ENCODE peak calls at places on chromosomes 11 and 22, in seven cellular contexts. M, K, S, W, T, Q and B are unnamed samples.

GRCh38 chr11:110182886-110183285 is 89.7 kb downstream of the ZC3H12C start:
- DNase-seq in W (no peak), M (no peak), Q (peak; percentile 91), T (no peak), K (no peak), S (no peak), B (no peak)

GRCh38 chr22:44024288-44024908 is at the start of gene PARVB:
- DNase-seq in W (no peak), T (no peak), M (peak; percentile 30), K (peak; percentile 36), Q (no peak), S (no peak), B (no peak)

GRCh38 chr22:45885941-45886395 is 91.0 kb downstream of the WNT7B start:
- DNase-seq in Q (no peak), S (no peak), M (no peak), K (no peak), W (no peak), T (peak; percentile 31), B (no peak)

GRCh38 chr11:128890543-128891409 is at the start of gene KCNJ5:
- DNase-seq in S (no peak), M (peak; percentile 63), K (no peak), T (peak; percentile 20), Q (no peak), W (no peak), B (no peak)

GRCh38 chr22:37184380-37184755 is 3.7 kb downstream of the C1QTNF6 start:
- DNase-seq in K (no peak), S (no peak), T (no peak), W (no peak), M (no peak), Q (no peak), B (no peak)

GRCh38 chr22:28052818-28053217 is 133.8 kb upstream of the PITPNB start:
- DNase-seq in K (no peak), T (no peak), S (no peak), Q (no peak), M (no peak), W (no peak), B (no peak)

GRCh38 chr22:24338701-24339451 is 68.2 kb downstream of the SPECC1L start:
- DNase-seq in M (no peak), Q (no peak), S (no peak), K (no peak), T (no peak), W (no peak), B (no peak)

GRCh38 chr11:23711981-23712380 is 784.9 kb upstream of the LUZP2 start:
- DNase-seq in M (no peak), S (no peak), Q (no peak), W (no peak), K (no peak), T (no peak), B (no peak)

GRCh38 chr22:32661737-32662586 is 139.5 kb upstream of the TIMP3 start:
- DNase-seq in M (no peak), W (no peak), K (no peak), T (no peak), Q (no peak), S (no peak), B (no peak)

GRCh38 chr11:77207618-77208313 is 79.7 kb downstream of the MYO7A start:
- DNase-seq in M (no peak), S (no peak), Q (no peak), K (no peak), W (no peak), T (no peak), B (no peak)

GRCh38 chr11:4881860-4882500 is at the start of gene OR51T1:
- DNase-seq in Q (no peak), T (no peak), M (no peak), W (no peak), K (no peak), S (no peak), B (no peak)

GRCh38 chr11:32334822-32335221 is 100.5 kb downstream of the WT1 start:
- DNase-seq in W (no peak), S (no peak), T (no peak), M (no peak), Q (no peak), K (peak; percentile 33), B (no peak)